ENCODE peak calls at places on chromosomes 13 and 19, in ten cellular contexts. E is uterus; Z is SJCRH30; V is ascending aorta; G is fibroblast of lung; K is CD8-positive, alpha-beta T cell; W is A549; Q is tibial artery; M is CD4-positive, alpha-beta T cell; F is brain microvascular endothelial cell. Y is an unnamed sample.

GRCh38 chr19:45173816-45174215 is 4.2 kb downstream of the TRAPPC6A start:
- DNase-seq in K (no peak), Q (no peak), M (no peak), G (peak), W (no peak), Z (peak), V (no peak), E (no peak), F (no peak), Y (no peak)

GRCh38 chr13:85040176-85040660 is 759.0 kb downstream of the SLITRK6 start:
- DNase-seq in V (no peak), W (no peak), E (no peak), F (no peak), Z (no peak), G (no peak), Q (no peak), M (no peak), K (no peak), Y (no peak)

GRCh38 chr19:49194408-49194807 is 36.8 kb downstream of the TRPM4 start:
- DNase-seq in K (no peak), Z (no peak), V (no peak), W (no peak), M (no peak), G (no peak), E (no peak), F (no peak), Q (no peak), Y (no peak)

GRCh38 chr19:33304760-33305647 is 2.7 kb upstream of the CEBPA start:
- DNase-seq in F (no peak), G (no peak), V (peak), E (no peak), Z (no peak), M (no peak), W (peak), Q (no peak), K (no peak), Y (no peak)

GRCh38 chr19:53849237-53849676 is 18.4 kb upstream of the MYADM start:
- DNase-seq in F (peak), M (no peak), V (no peak), Z (no peak), W (no peak), G (peak), Q (no peak), K (no peak), E (no peak), Y (no peak)

GRCh38 chr13:108194435-108194936 is 20.9 kb downstream of the LIG4 start:
- DNase-seq in F (no peak), Z (no peak), M (no peak), K (no peak), E (no peak), V (no peak), W (no peak), Q (no peak), G (no peak), Y (no peak)

GRCh38 chr13:79995334-79995733 is 345.6 kb downstream of the SPRY2 start:
- DNase-seq in Q (no peak), F (peak), K (no peak), G (peak), E (no peak), Z (no peak), M (no peak), V (no peak), W (no peak), Y (no peak)

GRCh38 chr13:53788286-53788685 is 759.7 kb downstream of the OLFM4 start:
- DNase-seq in W (no peak), F (no peak), K (no peak), M (no peak), Z (no peak), E (no peak), G (no peak), V (no peak), Q (no peak), Y (no peak)

GRCh38 chr19:19110410-19111137 is 27.7 kb downstream of the TMEM161A start:
- DNase-seq in G (no peak), W (peak), V (no peak), Z (no peak), F (peak), E (no peak), M (no peak), Q (no peak), K (no peak), Y (no peak)

GRCh38 chr13:112561478-112561877 is 26.5 kb downstream of the TUBGCP3 start:
- DNase-seq in Q (no peak), V (no peak), E (no peak), K (no peak), W (no peak), Z (no peak), G (no peak), M (no peak), F (no peak), Y (no peak)

GRCh38 chr13:74132768-74133656 is 1.2 kb downstream of the KLF12 start:
- DNase-seq in W (peak), Z (peak), V (peak), E (peak), M (peak), F (no peak), Q (peak), G (peak), K (peak), Y (no peak)
- H3K27ac ChIP-seq in W (peak), Z (peak), V (peak), E (peak), M (peak), F (peak), Q (peak), G (peak), K (peak), Y (peak)

GRCh38 chr13:35850569-35850968 is 280.6 kb downstream of the DCLK1 start:
- DNase-seq in F (no peak), W (no peak), M (no peak), E (no peak), Z (no peak), Q (no peak), G (no peak), K (no peak), V (no peak), Y (no peak)

GRCh38 chr13:35848868-35849644 is 282.1 kb downstream of the DCLK1 start:
- DNase-seq in V (no peak), E (no peak), Z (no peak), M (no peak), K (no peak), F (no peak), W (no peak), G (no peak), Q (no peak), Y (no peak)

GRCh38 chr13:35848316-35848715 is 282.9 kb downstream of the DCLK1 start:
- DNase-seq in Z (no peak), F (no peak), G (no peak), K (no peak), W (no peak), E (no peak), Q (no peak), V (no peak), M (no peak), Y (no peak)

GRCh38 chr13:35854286-35854685 is 276.9 kb downstream of the DCLK1 start:
- DNase-seq in Z (no peak), G (no peak), Q (no peak), V (no peak), F (no peak), M (no peak), E (no peak), W (no peak), K (no peak), Y (no peak)

DNA sequence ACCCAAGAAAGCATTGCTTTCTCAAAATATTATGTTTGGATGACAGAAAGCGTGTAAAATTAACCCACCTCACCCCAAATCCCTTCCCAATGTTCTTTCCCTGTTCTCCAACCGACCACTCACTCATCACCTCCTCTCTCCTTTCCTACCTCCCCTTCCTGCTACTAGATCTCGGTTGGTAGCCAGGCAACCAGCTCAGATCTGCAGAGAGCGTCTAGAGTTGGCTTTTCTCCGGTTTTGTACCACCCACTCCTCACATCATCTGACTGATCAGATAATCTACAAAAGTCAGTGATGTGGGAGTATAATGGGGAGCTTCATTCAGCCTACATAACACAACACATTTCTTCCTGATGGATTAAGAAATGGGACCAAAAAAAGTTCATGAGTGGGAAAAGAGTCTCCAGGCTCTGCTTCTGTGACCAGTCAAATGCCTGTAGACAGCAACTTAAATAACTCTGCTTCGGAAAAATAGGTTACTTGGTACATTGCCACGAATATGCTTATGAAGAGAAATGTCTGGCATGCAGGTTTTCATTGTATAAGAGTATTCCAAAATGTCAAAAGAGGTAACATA is 279.9 kb downstream of the DCLK1 start:
- DNase-seq in W (no peak), Z (no peak), M (no peak), K (no peak), F (no peak), Q (no peak), E (no peak), V (no peak), G (no peak), Y (no peak)
- H3K27ac ChIP-seq in W (no peak), Z (no peak), M (no peak), K (no peak), F (no peak), Q (no peak), E (no peak), V (no peak), G (no peak), Y (no peak)

DNA sequence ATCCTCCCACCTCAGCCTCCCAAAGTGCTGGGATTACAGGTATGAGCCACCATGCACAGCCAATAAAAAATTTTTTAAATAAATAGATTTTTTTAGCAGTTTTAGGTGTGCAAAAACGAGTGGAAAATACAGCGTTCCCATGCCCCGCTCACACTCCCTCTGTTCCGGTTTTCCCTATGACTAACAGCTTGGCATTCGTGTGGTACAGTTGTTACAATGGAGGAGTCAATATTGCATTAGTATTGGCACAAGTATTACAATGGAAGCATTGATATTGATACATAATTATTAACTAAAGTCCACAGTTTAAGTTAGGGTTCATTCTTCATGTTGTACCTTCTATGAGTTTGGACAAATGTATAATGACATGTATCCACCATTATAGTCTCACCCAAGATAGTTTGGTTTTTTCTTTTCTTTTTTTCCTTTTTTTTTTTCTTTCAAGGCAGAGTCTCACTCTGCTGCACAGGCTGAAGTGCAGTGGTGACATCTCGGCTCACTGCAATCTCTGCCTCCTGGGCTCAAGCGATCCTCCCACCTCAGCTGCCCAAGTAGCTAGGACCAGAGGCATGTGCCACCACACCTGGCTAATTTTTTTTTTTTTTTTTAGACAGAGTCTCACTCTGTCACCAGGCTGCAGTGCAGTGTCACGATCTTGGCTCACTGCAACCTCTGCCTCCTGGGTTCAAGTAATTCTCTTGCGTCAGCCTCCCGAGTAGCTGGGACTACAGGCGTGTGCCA is 15.4 kb upstream of the RAB20 start:
- DNase-seq in Z (no peak), Q (peak), V (no peak), W (no peak), K (no peak), M (no peak), G (no peak), E (no peak), F (no peak), Y (no peak)
- H3K27ac ChIP-seq in Z (no peak), Q (no peak), V (no peak), W (no peak), K (no peak), M (no peak), G (no peak), E (no peak), F (no peak), Y (no peak)

DNA sequence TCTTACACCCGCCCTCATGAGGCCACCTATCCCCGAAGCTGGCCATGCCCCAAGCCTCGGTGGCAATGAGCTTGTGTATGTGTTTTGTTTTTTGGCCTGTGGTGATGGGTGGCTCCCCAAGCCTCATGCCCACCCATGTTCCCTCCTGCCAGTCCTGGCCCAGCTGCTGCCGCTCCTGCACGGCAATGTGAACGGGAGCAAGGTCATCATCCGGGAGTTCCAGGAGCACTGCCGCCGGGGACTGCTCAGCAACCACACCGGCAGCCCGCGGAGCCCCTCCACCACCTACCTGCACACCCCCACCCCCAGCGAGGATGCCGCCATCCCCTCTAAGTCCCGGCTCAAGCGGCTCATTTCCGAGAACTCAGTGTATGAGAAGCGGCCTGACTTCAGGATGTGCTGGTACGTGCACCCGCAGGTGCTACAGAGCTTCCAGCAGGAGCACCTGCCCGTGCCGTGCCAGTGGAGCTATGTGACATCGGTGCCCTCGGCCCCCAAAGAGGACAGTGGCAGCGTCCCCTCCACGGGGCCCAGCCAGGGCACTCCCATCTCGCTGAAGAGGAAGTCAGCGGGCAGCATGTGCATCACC is 24.6 kb downstream of the UBXN6 start:
- DNase-seq in W (no peak), K (no peak), F (no peak), M (no peak), G (no peak), E (no peak), V (no peak), Q (no peak), Z (no peak), Y (no peak)
- H3K27ac ChIP-seq in W (no peak), K (no peak), F (no peak), M (no peak), G (no peak), E (no peak), V (no peak), Q (no peak), Z (no peak), Y (no peak)

GRCh38 chr13:74866151-74866550 is 615.8 kb downstream of the TBC1D4 start:
- DNase-seq in E (no peak), Z (no peak), Q (no peak), V (no peak), M (no peak), K (no peak), F (no peak), G (no peak), W (no peak), Y (no peak)

GRCh38 chr13:74870865-74871264 is 611.1 kb downstream of the TBC1D4 start:
- DNase-seq in Q (no peak), G (peak), V (no peak), K (no peak), M (no peak), E (no peak), F (no peak), W (peak), Z (no peak), Y (no peak)

GRCh38 chr13:74867460-74867859 is 614.5 kb downstream of the TBC1D4 start:
- DNase-seq in K (no peak), W (no peak), V (no peak), Q (no peak), M (no peak), E (no peak), G (no peak), F (peak), Z (no peak), Y (no peak)

GRCh38 chr13:74869846-74870245 is 612.1 kb downstream of the TBC1D4 start:
- DNase-seq in Q (no peak), Z (no peak), W (no peak), M (no peak), V (no peak), K (no peak), F (peak), G (no peak), E (no peak), Y (no peak)

GRCh38 chr13:74868044-74868443 is 613.9 kb downstream of the TBC1D4 start:
- DNase-seq in W (no peak), V (no peak), K (no peak), G (no peak), M (no peak), Z (no peak), F (no peak), E (no peak), Q (no peak), Y (no peak)
- H3K27ac ChIP-seq in W (no peak), V (no peak), K (no peak), G (no peak), M (no peak), Z (no peak), F (no peak), E (no peak), Q (no peak), Y (no peak)

DNA sequence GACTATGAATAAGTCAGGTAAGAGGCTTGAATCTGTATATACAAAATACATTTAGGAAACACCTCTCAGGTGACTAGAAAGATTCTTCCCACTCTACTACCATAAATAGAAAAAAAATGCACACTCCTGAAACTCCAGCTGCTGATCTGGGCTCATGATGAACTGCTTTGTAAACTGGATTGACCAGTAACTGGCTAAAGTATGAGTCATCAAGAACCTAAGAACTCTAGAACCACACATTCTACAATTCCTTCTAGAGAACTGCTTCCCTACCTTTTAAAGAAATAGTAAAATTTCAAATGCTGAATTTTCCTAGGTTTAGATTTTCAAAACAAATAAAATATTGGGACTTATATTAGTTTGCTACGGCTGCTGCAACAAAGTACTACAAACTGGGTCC is 55.2 kb downstream of the ELF1 start:
- DNase-seq in V (no peak), M (no peak), G (peak), W (peak), E (no peak), Q (no peak), Z (no peak), K (no peak), F (no peak), Y (no peak)
- H3K27ac ChIP-seq in V (no peak), M (no peak), G (no peak), W (no peak), E (no peak), Q (no peak), Z (no peak), K (no peak), F (no peak), Y (no peak)

GRCh38 chr13:46119883-46120614 is 15.2 kb upstream of the CPB2 start:
- DNase-seq in K (no peak), F (peak), Q (no peak), E (no peak), M (no peak), Z (peak), G (peak), V (no peak), W (peak), Y (no peak)

GRCh38 chr13:46114599-46114998 is 9.8 kb upstream of the CPB2 start:
- DNase-seq in Z (no peak), W (no peak), G (no peak), V (no peak), Q (no peak), M (no peak), F (no peak), K (no peak), E (no peak), Y (no peak)

GRCh38 chr13:46121033-46121432 is 16.2 kb upstream of the CPB2 start:
- DNase-seq in E (no peak), V (no peak), K (no peak), F (no peak), Q (no peak), Z (no peak), W (no peak), G (no peak), M (no peak), Y (no peak)

GRCh38 chr13:46113596-46113995 is 8.8 kb upstream of the CPB2 start:
- DNase-seq in Z (no peak), Q (no peak), V (no peak), W (no peak), F (peak), K (no peak), M (no peak), E (no peak), G (no peak), Y (no peak)

GRCh38 chr13:46116653-46117502 is 12.0 kb upstream of the CPB2 start:
- DNase-seq in K (no peak), Z (no peak), M (no peak), E (no peak), Q (no peak), V (no peak), W (no peak), F (no peak), G (no peak), Y (no peak)
- H3K27ac ChIP-seq in K (no peak), Z (no peak), M (no peak), E (no peak), Q (no peak), V (no peak), W (no peak), F (no peak), G (no peak), Y (no peak)

GRCh38 chr13:77719128-77719527 is 21.6 kb downstream of the SLAIN1 start:
- DNase-seq in F (no peak), V (no peak), W (no peak), Q (no peak), M (no peak), K (no peak), G (no peak), E (no peak), Z (no peak), Y (no peak)

GRCh38 chr13:77720988-77721387 is 23.5 kb downstream of the SLAIN1 start:
- DNase-seq in V (no peak), Q (no peak), Z (no peak), W (no peak), F (no peak), E (no peak), M (no peak), K (no peak), G (no peak), Y (no peak)

GRCh38 chr13:77715233-77715891 is 17.9 kb downstream of the SLAIN1 start:
- DNase-seq in F (no peak), M (no peak), V (no peak), Q (no peak), G (no peak), E (no peak), Z (no peak), W (no peak), K (no peak), Y (no peak)

GRCh38 chr13:77714119-77714755 is 16.8 kb downstream of the SLAIN1 start:
- DNase-seq in V (no peak), Q (no peak), K (no peak), W (no peak), E (no peak), M (no peak), Z (no peak), F (no peak), G (no peak), Y (no peak)

GRCh38 chr13:77717508-77717907 is 20.0 kb downstream of the SLAIN1 start:
- DNase-seq in K (no peak), Q (no peak), M (no peak), G (no peak), F (no peak), W (no peak), E (no peak), V (no peak), Z (no peak), Y (no peak)
- H3K27ac ChIP-seq in K (no peak), Q (no peak), M (no peak), G (no peak), F (no peak), W (no peak), E (no peak), V (no peak), Z (no peak), Y (no peak)

DNA sequence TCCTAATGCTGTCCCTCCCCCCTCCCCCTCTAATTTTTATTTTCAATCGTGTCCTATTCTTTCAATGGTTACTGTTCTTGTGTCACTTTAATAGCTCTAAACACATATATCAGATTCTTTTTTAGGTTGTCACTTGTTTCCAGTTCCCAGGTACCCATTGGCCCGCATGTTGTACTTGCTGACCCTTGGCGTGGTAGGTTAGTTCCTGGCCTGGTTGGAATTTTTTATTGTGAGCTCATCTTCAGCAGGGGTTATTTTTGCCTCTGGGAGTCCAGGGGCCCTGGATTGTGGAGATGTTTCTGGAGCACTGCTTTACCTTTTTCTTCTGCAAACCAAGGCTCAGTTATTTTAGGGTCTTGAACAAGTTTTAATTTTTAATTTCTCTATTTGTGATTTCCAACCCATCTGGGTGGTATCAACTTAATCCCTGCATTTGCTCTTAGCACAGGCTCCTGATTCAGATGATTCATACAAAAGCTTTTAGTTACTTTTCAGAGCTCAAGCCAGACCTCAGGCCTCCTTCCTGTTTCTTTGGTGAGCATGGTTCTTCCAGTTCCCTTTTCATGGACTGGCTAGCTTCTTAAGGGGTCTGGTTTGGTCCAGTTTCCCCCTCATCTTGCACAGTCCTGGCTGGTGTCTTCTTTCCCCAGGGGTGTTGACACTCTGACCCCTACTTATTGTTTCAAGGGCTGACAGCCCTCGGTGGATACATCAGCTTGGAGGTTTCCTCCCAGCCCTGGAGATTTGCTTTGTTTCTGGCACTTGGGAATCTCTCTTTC is 220.5 kb downstream of the TM9SF2 start:
- DNase-seq in Q (no peak), V (no peak), W (no peak), K (no peak), Z (no peak), M (no peak), G (no peak), F (peak), E (no peak), Y (no peak)
- H3K27ac ChIP-seq in Q (no peak), V (no peak), W (no peak), K (no peak), Z (no peak), M (no peak), G (no peak), F (no peak), E (no peak), Y (no peak)

Y was measured in AG04450.